ENCODE peak calls at places on chromosomes 11 and 22, in seven cellular contexts. C is mucosa of descending colon; E is stimulated activated CD8-positive, alpha-beta memory T cell treated with anti-CD3 and anti-CD28 coated beads, Interleukin-4, amount 100 ng/mL, for 1 hour; M is head of caudate nucleus; U is Calu3; I is tibial artery; P is foreskin fibroblast. N is an unnamed sample.

GRCh38 chr22:40009231-40009769 is 14.5 kb downstream of the FAM83F start:
- DNase-seq in E (no peak), U (no peak), P (no peak), M (no peak), C (no peak), I (no peak), N (no peak)

GRCh38 chr22:36900225-36900624 is 13.2 kb upstream of the CSF2RB start:
- DNase-seq in C (no peak), P (no peak), M (no peak), I (no peak), E (no peak), U (no peak), N (no peak)

GRCh38 chr11:66002648-66003225 is 434 bp downstream of the BANF1 start:
- DNase-seq in C (no peak), U (peak), E (no peak), I (peak), P (peak), M (no peak), N (no peak)

GRCh38 chr22:30943368-30943767 is 25.2 kb downstream of the MORC2 start:
- DNase-seq in C (peak), U (no peak), E (peak), I (no peak), M (no peak), P (no peak), N (no peak)

GRCh38 chr11:63574856-63575602 is 11.8 kb upstream of the PLAAT2 start:
- DNase-seq in E (no peak), U (no peak), M (no peak), P (no peak), C (peak), I (peak), N (no peak)

GRCh38 chr11:57309106-57310059 is 15.4 kb downstream of the TNKS1BP1 start:
- DNase-seq in I (no peak), E (no peak), P (no peak), M (no peak), U (no peak), C (no peak), N (no peak)

GRCh38 chr11:48017105-48017874 is 36.9 kb downstream of the PTPRJ start:
- DNase-seq in C (no peak), E (no peak), U (no peak), P (no peak), I (no peak), M (no peak), N (no peak)

GRCh38 chr11:48168815-48169214 is 47.8 kb upstream of the OR4B1 start:
- DNase-seq in U (no peak), I (no peak), M (no peak), P (no peak), E (no peak), C (no peak), N (no peak)

GRCh38 chr11:76657139-76657823 is 13.3 kb downstream of the LRRC32 start:
- DNase-seq in I (peak), P (no peak), M (no peak), C (no peak), U (no peak), E (no peak), N (peak)

GRCh38 chr11:41659990-41660389 is 200.5 kb upstream of the LRRC4C start:
- DNase-seq in I (no peak), P (no peak), C (no peak), M (no peak), E (no peak), U (no peak), N (no peak)

GRCh38 chr22:30947163-30947820 is 21.3 kb downstream of the MORC2 start:
- DNase-seq in U (no peak), M (peak), I (peak), E (no peak), P (no peak), C (peak), N (no peak)

GRCh38 chr11:71388637-71389235 is 59.5 kb downstream of the DHCR7 start:
- DNase-seq in E (no peak), U (no peak), M (no peak), I (no peak), C (no peak), P (no peak), N (no peak)

GRCh38 chr11:45489281-45489906 is 176.0 kb downstream of the CHST1 start:
- DNase-seq in I (no peak), P (no peak), E (no peak), C (no peak), U (no peak), M (peak), N (no peak)

GRCh38 chr22:45731798-45732495 is 60.3 kb downstream of the ATXN10 start:
- DNase-seq in U (no peak), C (no peak), E (no peak), M (no peak), I (no peak), P (no peak), N (no peak)

GRCh38 chr11:2462986-2463765 is 18.4 kb downstream of the KCNQ1 start:
- DNase-seq in E (no peak), C (peak), M (no peak), P (no peak), U (peak), I (no peak), N (no peak)

GRCh38 chr22:46406349-46406748 is 70.8 kb downstream of the TRMU start:
- DNase-seq in C (no peak), U (no peak), M (no peak), P (no peak), E (no peak), I (no peak), N (no peak)

GRCh38 chr11:91158901-91159537 is 936.2 kb upstream of the CHORDC1 start:
- DNase-seq in M (no peak), I (no peak), P (no peak), E (no peak), C (no peak), U (no peak), N (no peak)

GRCh38 chr11:124878497-124879228 is 13.4 kb downstream of the ROBO3 start:
- DNase-seq in E (no peak), P (no peak), M (no peak), C (no peak), U (no peak), I (no peak), N (no peak)

GRCh38 chr11:95571861-95572260 is 217.7 kb downstream of the FAM76B start:
- DNase-seq in I (no peak), E (no peak), U (no peak), P (no peak), M (no peak), C (no peak), N (no peak)

GRCh38 chr11:68818181-68818580 is 23.5 kb downstream of the CPT1A start:
- DNase-seq in I (no peak), U (no peak), E (no peak), C (no peak), M (no peak), P (no peak), N (no peak)

GRCh38 chr11:75760710-75761493 is 7.7 kb upstream of the DGAT2 start:
- DNase-seq in C (no peak), I (no peak), M (no peak), E (no peak), U (no peak), P (peak), N (no peak)

GRCh38 chr22:37781434-37782059 is 26.2 kb upstream of the GCAT start:
- DNase-seq in C (no peak), I (no peak), E (no peak), M (no peak), U (no peak), P (no peak), N (no peak)

GRCh38 chr11:61302550-61302949 is 7.4 kb upstream of the VWCE start:
- DNase-seq in P (no peak), C (no peak), U (no peak), M (no peak), I (no peak), E (no peak), N (no peak)

GRCh38 chr11:62400760-62401159 is 18.1 kb upstream of the SCGB1A1 start:
- DNase-seq in C (peak), U (no peak), E (no peak), I (peak), P (peak), M (peak), N (no peak)

GRCh38 chr11:75768909-75769771 is 562 bp downstream of the DGAT2 start:
- DNase-seq in C (peak), P (no peak), I (no peak), U (no peak), M (peak), E (no peak), N (no peak)

N was measured in activated B cell treated with CpG ODN at 0.5 μM for 24 hours.